ENCODE peak calls at places on chromosomes 7 and 10, in eight cellular contexts. One of them, this sample, is unnamed.

GRCh38 chr10:116952729-116953128 is 52.3 kb downstream of the SHTN1 start:
- DNase-seq in activated CD8-positive, alpha-beta memory T cell treated with anti-CD3 and anti-CD28 coated beads, Interleukin-2, amount 50 U/mL, for 48 hours: no peak
- DNase-seq in NCI-H1092: no peak
- DNase-seq in amygdala: no peak
- DNase-seq in Right ventricle myocardium inferior: no peak
- DNase-seq in foreskin fibroblast: no peak
- DNase-seq in choroid plexus epithelial cell: peak; percentile 58
- DNase-seq in NCI-H2171: no peak
- DNase-seq in this sample: no peak

GRCh38 chr7:73829921-73830617 is 727 bp upstream of the CLDN4 start:
- DNase-seq in Right ventricle myocardium inferior: no peak
- DNase-seq in foreskin fibroblast: no peak
- DNase-seq in choroid plexus epithelial cell: no peak
- DNase-seq in NCI-H2171: no peak
- DNase-seq in activated CD8-positive, alpha-beta memory T cell treated with anti-CD3 and anti-CD28 coated beads, Interleukin-2, amount 50 U/mL, for 48 hours: no peak
- DNase-seq in amygdala: no peak
- DNase-seq in NCI-H1092: no peak
- DNase-seq in this sample: no peak

GRCh38 chr7:137943132-137943551 is 58.7 kb downstream of the CREB3L2 start:
- DNase-seq in choroid plexus epithelial cell: peak; percentile 99
- DNase-seq in NCI-H2171: no peak
- DNase-seq in activated CD8-positive, alpha-beta memory T cell treated with anti-CD3 and anti-CD28 coated beads, Interleukin-2, amount 50 U/mL, for 48 hours: no peak
- DNase-seq in amygdala: no peak
- DNase-seq in NCI-H1092: no peak
- DNase-seq in foreskin fibroblast: peak; percentile 89
- DNase-seq in Right ventricle myocardium inferior: no peak
- DNase-seq in this sample: no peak

GRCh38 chr10:86226801-86227201 is 139.8 kb downstream of the GRID1 start:
- DNase-seq in choroid plexus epithelial cell: no peak
- DNase-seq in amygdala: no peak
- DNase-seq in foreskin fibroblast: no peak
- DNase-seq in NCI-H2171: no peak
- DNase-seq in NCI-H1092: no peak
- DNase-seq in activated CD8-positive, alpha-beta memory T cell treated with anti-CD3 and anti-CD28 coated beads, Interleukin-2, amount 50 U/mL, for 48 hours: no peak
- DNase-seq in Right ventricle myocardium inferior: no peak
- DNase-seq in this sample: no peak

GRCh38 chr10:14008648-14009072 is 322.1 kb downstream of the FRMD4A start:
- DNase-seq in foreskin fibroblast: no peak
- DNase-seq in amygdala: no peak
- DNase-seq in NCI-H1092: no peak
- DNase-seq in Right ventricle myocardium inferior: no peak
- DNase-seq in activated CD8-positive, alpha-beta memory T cell treated with anti-CD3 and anti-CD28 coated beads, Interleukin-2, amount 50 U/mL, for 48 hours: no peak
- DNase-seq in NCI-H2171: no peak
- DNase-seq in choroid plexus epithelial cell: peak; percentile 39
- DNase-seq in this sample: no peak

GRCh38 chr10:3723706-3724225 is 61.2 kb downstream of the KLF6 start:
- DNase-seq in amygdala: no peak
- DNase-seq in NCI-H2171: no peak
- DNase-seq in activated CD8-positive, alpha-beta memory T cell treated with anti-CD3 and anti-CD28 coated beads, Interleukin-2, amount 50 U/mL, for 48 hours: no peak
- DNase-seq in Right ventricle myocardium inferior: no peak
- DNase-seq in foreskin fibroblast: no peak
- DNase-seq in NCI-H1092: no peak
- DNase-seq in choroid plexus epithelial cell: no peak
- DNase-seq in this sample: no peak

GRCh38 chr10:3906511-3907111 is 121.6 kb upstream of the KLF6 start:
- DNase-seq in amygdala: no peak
- DNase-seq in NCI-H2171: no peak
- DNase-seq in NCI-H1092: no peak
- DNase-seq in activated CD8-positive, alpha-beta memory T cell treated with anti-CD3 and anti-CD28 coated beads, Interleukin-2, amount 50 U/mL, for 48 hours: no peak
- DNase-seq in Right ventricle myocardium inferior: no peak
- DNase-seq in foreskin fibroblast: peak; percentile 44
- DNase-seq in choroid plexus epithelial cell: peak; percentile 67
- DNase-seq in this sample: no peak

GRCh38 chr10:110395350-110396283 is 90.9 kb upstream of the SMNDC1 start:
- DNase-seq in activated CD8-positive, alpha-beta memory T cell treated with anti-CD3 and anti-CD28 coated beads, Interleukin-2, amount 50 U/mL, for 48 hours: no peak
- DNase-seq in choroid plexus epithelial cell: peak; percentile 99
- DNase-seq in NCI-H1092: no peak
- DNase-seq in amygdala: no peak
- DNase-seq in NCI-H2171: no peak
- DNase-seq in foreskin fibroblast: peak; percentile 87
- DNase-seq in Right ventricle myocardium inferior: no peak
- DNase-seq in this sample: no peak

GRCh38 chr10:97757471-97757870 is 14.3 kb downstream of the SFRP5 start:
- DNase-seq in Right ventricle myocardium inferior: peak; percentile 18
- DNase-seq in NCI-H2171: no peak
- DNase-seq in activated CD8-positive, alpha-beta memory T cell treated with anti-CD3 and anti-CD28 coated beads, Interleukin-2, amount 50 U/mL, for 48 hours: no peak
- DNase-seq in foreskin fibroblast: no peak
- DNase-seq in choroid plexus epithelial cell: no peak
- DNase-seq in NCI-H1092: no peak
- DNase-seq in amygdala: no peak
- DNase-seq in this sample: no peak

GRCh38 chr10:94632954-94633353 is 50.6 kb upstream of the CYP2C18 start:
- DNase-seq in NCI-H1092: no peak
- DNase-seq in NCI-H2171: no peak
- DNase-seq in foreskin fibroblast: no peak
- DNase-seq in choroid plexus epithelial cell: no peak
- DNase-seq in amygdala: no peak
- DNase-seq in Right ventricle myocardium inferior: no peak
- DNase-seq in activated CD8-positive, alpha-beta memory T cell treated with anti-CD3 and anti-CD28 coated beads, Interleukin-2, amount 50 U/mL, for 48 hours: no peak
- DNase-seq in this sample: no peak

GRCh38 chr10:112804036-112804435 is 146.0 kb upstream of the TCF7L2 start:
- DNase-seq in NCI-H2171: peak; percentile 65
- DNase-seq in Right ventricle myocardium inferior: no peak
- DNase-seq in amygdala: no peak
- DNase-seq in NCI-H1092: peak; percentile 25
- DNase-seq in choroid plexus epithelial cell: no peak
- DNase-seq in foreskin fibroblast: no peak
- DNase-seq in activated CD8-positive, alpha-beta memory T cell treated with anti-CD3 and anti-CD28 coated beads, Interleukin-2, amount 50 U/mL, for 48 hours: no peak
- DNase-seq in this sample: no peak

GRCh38 chr7:107322015-107322414 is 147.8 kb upstream of the GPR22 start:
- DNase-seq in NCI-H1092: no peak
- DNase-seq in foreskin fibroblast: no peak
- DNase-seq in choroid plexus epithelial cell: no peak
- DNase-seq in NCI-H2171: no peak
- DNase-seq in activated CD8-positive, alpha-beta memory T cell treated with anti-CD3 and anti-CD28 coated beads, Interleukin-2, amount 50 U/mL, for 48 hours: no peak
- DNase-seq in amygdala: no peak
- DNase-seq in Right ventricle myocardium inferior: no peak
- DNase-seq in this sample: no peak

GRCh38 chr10:132654708-132655661 is 117.4 kb downstream of the INPP5A start:
- DNase-seq in NCI-H2171: peak; percentile 7
- DNase-seq in amygdala: no peak
- DNase-seq in activated CD8-positive, alpha-beta memory T cell treated with anti-CD3 and anti-CD28 coated beads, Interleukin-2, amount 50 U/mL, for 48 hours: peak; percentile 86
- DNase-seq in choroid plexus epithelial cell: peak; percentile 74
- DNase-seq in Right ventricle myocardium inferior: peak; percentile 87
- DNase-seq in foreskin fibroblast: peak; percentile 85
- DNase-seq in NCI-H1092: peak; percentile 36
- DNase-seq in this sample: no peak

GRCh38 chr10:1807924-1808323 is 70.6 kb upstream of the ADARB2 start:
- DNase-seq in foreskin fibroblast: no peak
- DNase-seq in activated CD8-positive, alpha-beta memory T cell treated with anti-CD3 and anti-CD28 coated beads, Interleukin-2, amount 50 U/mL, for 48 hours: no peak
- DNase-seq in NCI-H2171: no peak
- DNase-seq in Right ventricle myocardium inferior: no peak
- DNase-seq in NCI-H1092: no peak
- DNase-seq in choroid plexus epithelial cell: no peak
- DNase-seq in amygdala: no peak
- DNase-seq in this sample: no peak

GRCh38 chr7:55018361-55019328 is at the start of gene EGFR:
- DNase-seq in activated CD8-positive, alpha-beta memory T cell treated with anti-CD3 and anti-CD28 coated beads, Interleukin-2, amount 50 U/mL, for 48 hours: no peak
- DNase-seq in Right ventricle myocardium inferior: peak; percentile 84
- DNase-seq in choroid plexus epithelial cell: peak; percentile 84
- DNase-seq in NCI-H2171: no peak
- DNase-seq in amygdala: peak; percentile 55
- DNase-seq in NCI-H1092: no peak
- DNase-seq in foreskin fibroblast: peak; percentile 95
- DNase-seq in this sample: no peak

GRCh38 chr7:99232082-99232770 is 24.3 kb upstream of the KPNA7 start:
- DNase-seq in NCI-H2171: no peak
- DNase-seq in amygdala: no peak
- DNase-seq in activated CD8-positive, alpha-beta memory T cell treated with anti-CD3 and anti-CD28 coated beads, Interleukin-2, amount 50 U/mL, for 48 hours: no peak
- DNase-seq in choroid plexus epithelial cell: no peak
- DNase-seq in NCI-H1092: no peak
- DNase-seq in Right ventricle myocardium inferior: no peak
- DNase-seq in foreskin fibroblast: no peak
- DNase-seq in this sample: no peak

GRCh38 chr10:30502266-30503058 is 68.5 kb downstream of the MAP3K8 start:
- DNase-seq in NCI-H1092: no peak
- DNase-seq in activated CD8-positive, alpha-beta memory T cell treated with anti-CD3 and anti-CD28 coated beads, Interleukin-2, amount 50 U/mL, for 48 hours: no peak
- DNase-seq in amygdala: no peak
- DNase-seq in Right ventricle myocardium inferior: no peak
- DNase-seq in foreskin fibroblast: peak; percentile 48
- DNase-seq in choroid plexus epithelial cell: peak; percentile 41
- DNase-seq in NCI-H2171: no peak
- DNase-seq in this sample: no peak

GRCh38 chr7:85897967-85898366 is 711.1 kb upstream of the SEMA3D start:
- DNase-seq in activated CD8-positive, alpha-beta memory T cell treated with anti-CD3 and anti-CD28 coated beads, Interleukin-2, amount 50 U/mL, for 48 hours: no peak
- DNase-seq in amygdala: no peak
- DNase-seq in foreskin fibroblast: no peak
- DNase-seq in NCI-H1092: no peak
- DNase-seq in NCI-H2171: no peak
- DNase-seq in choroid plexus epithelial cell: no peak
- DNase-seq in Right ventricle myocardium inferior: no peak
- DNase-seq in this sample: no peak

GRCh38 chr7:99459087-99459486 is 6.9 kb downstream of the ATP5MF start:
- DNase-seq in NCI-H2171: no peak
- DNase-seq in foreskin fibroblast: peak; percentile 46
- DNase-seq in activated CD8-positive, alpha-beta memory T cell treated with anti-CD3 and anti-CD28 coated beads, Interleukin-2, amount 50 U/mL, for 48 hours: peak; percentile 69
- DNase-seq in Right ventricle myocardium inferior: no peak
- DNase-seq in NCI-H1092: no peak
- DNase-seq in amygdala: no peak
- DNase-seq in choroid plexus epithelial cell: peak; percentile 49
- DNase-seq in this sample: no peak